ENCODE peak calls at places on chromosomes 1 and 21, in six cellular contexts. One of them, this sample, is unnamed.

GRCh38 chr1:110210604-110211502 is 739 bp downstream of the KCNC4 start:
- DNase-seq in tibial artery: peak
- DNase-seq in IMR-90: no peak
- DNase-seq in cardiac fibroblast: peak
- DNase-seq in astrocyte of the spinal cord: peak
- DNase-seq in WERI-Rb-1: peak
- DNase-seq in this sample: peak

GRCh38 chr21:42245348-42246185 is 26.6 kb downstream of the ABCG1 start:
- DNase-seq in tibial artery: no peak
- DNase-seq in cardiac fibroblast: no peak
- DNase-seq in IMR-90: no peak
- DNase-seq in WERI-Rb-1: peak
- DNase-seq in astrocyte of the spinal cord: no peak
- DNase-seq in this sample: no peak

GRCh38 chr1:110636149-110636935 is 30.2 kb upstream of the KCNA2 start:
- DNase-seq in WERI-Rb-1: no peak
- DNase-seq in tibial artery: no peak
- DNase-seq in astrocyte of the spinal cord: no peak
- DNase-seq in IMR-90: no peak
- DNase-seq in cardiac fibroblast: no peak
- DNase-seq in this sample: no peak

GRCh38 chr21:45413922-45414321 is 9.0 kb downstream of the COL18A1 start:
- DNase-seq in tibial artery: no peak
- DNase-seq in cardiac fibroblast: no peak
- DNase-seq in WERI-Rb-1: no peak
- DNase-seq in astrocyte of the spinal cord: no peak
- DNase-seq in IMR-90: no peak
- DNase-seq in this sample: no peak

GRCh38 chr1:8477199-8477982 is 159.5 kb downstream of the SLC45A1 start:
- DNase-seq in WERI-Rb-1: no peak
- DNase-seq in IMR-90: peak
- DNase-seq in astrocyte of the spinal cord: peak
- DNase-seq in cardiac fibroblast: peak
- DNase-seq in tibial artery: no peak
- DNase-seq in this sample: no peak

GRCh38 chr1:24362982-24363614 is 43.9 kb downstream of the GRHL3 start:
- DNase-seq in astrocyte of the spinal cord: peak
- DNase-seq in tibial artery: peak
- DNase-seq in WERI-Rb-1: no peak
- DNase-seq in cardiac fibroblast: peak
- DNase-seq in IMR-90: peak
- DNase-seq in this sample: peak

GRCh38 chr1:229563701-229564100 is 5.2 kb upstream of the ABCB10 start:
- DNase-seq in astrocyte of the spinal cord: no peak
- DNase-seq in cardiac fibroblast: peak
- DNase-seq in tibial artery: peak
- DNase-seq in WERI-Rb-1: no peak
- DNase-seq in IMR-90: peak
- DNase-seq in this sample: no peak

GRCh38 chr1:151238467-151238739 is 16.1 kb upstream of the PSMD4 start:
- DNase-seq in tibial artery: no peak
- DNase-seq in cardiac fibroblast: peak
- DNase-seq in astrocyte of the spinal cord: peak
- DNase-seq in WERI-Rb-1: no peak
- DNase-seq in IMR-90: peak
- DNase-seq in this sample: no peak

GRCh38 chr1:24641646-24642151 is 1.4 kb upstream of the SRRM1 start:
- DNase-seq in IMR-90: peak
- DNase-seq in astrocyte of the spinal cord: peak
- DNase-seq in tibial artery: peak
- DNase-seq in cardiac fibroblast: peak
- DNase-seq in WERI-Rb-1: no peak
- DNase-seq in this sample: peak

GRCh38 chr1:18929686-18930085 is 26.8 kb downstream of the IFFO2 start:
- DNase-seq in tibial artery: no peak
- DNase-seq in cardiac fibroblast: peak
- DNase-seq in astrocyte of the spinal cord: peak
- DNase-seq in IMR-90: peak
- DNase-seq in WERI-Rb-1: no peak
- DNase-seq in this sample: no peak

GRCh38 chr1:178470411-178470960 is 26.3 kb downstream of the CLEC20A start:
- DNase-seq in cardiac fibroblast: no peak
- DNase-seq in WERI-Rb-1: no peak
- DNase-seq in tibial artery: no peak
- DNase-seq in IMR-90: no peak
- DNase-seq in astrocyte of the spinal cord: no peak
- DNase-seq in this sample: no peak

GRCh38 chr1:246875041-246876026 is 56.4 kb downstream of the AHCTF1 start:
- DNase-seq in tibial artery: no peak
- DNase-seq in WERI-Rb-1: no peak
- DNase-seq in cardiac fibroblast: peak
- DNase-seq in astrocyte of the spinal cord: peak
- DNase-seq in IMR-90: peak
- DNase-seq in this sample: no peak

GRCh38 chr1:94121411-94121821 is 468 bp upstream of the ABCA4 start:
- DNase-seq in IMR-90: no peak
- DNase-seq in WERI-Rb-1: peak
- DNase-seq in astrocyte of the spinal cord: no peak
- DNase-seq in cardiac fibroblast: no peak
- DNase-seq in tibial artery: no peak
- DNase-seq in this sample: no peak

GRCh38 chr1:240877605-240878004 is 265.6 kb upstream of the GREM2 start:
- DNase-seq in tibial artery: no peak
- DNase-seq in astrocyte of the spinal cord: no peak
- DNase-seq in WERI-Rb-1: no peak
- DNase-seq in IMR-90: no peak
- DNase-seq in cardiac fibroblast: no peak
- DNase-seq in this sample: no peak

GRCh38 chr1:67060811-67061218 is 6.9 kb upstream of the SLC35D1 start:
- DNase-seq in cardiac fibroblast: peak
- DNase-seq in IMR-90: peak
- DNase-seq in WERI-Rb-1: no peak
- DNase-seq in astrocyte of the spinal cord: peak
- DNase-seq in tibial artery: peak
- DNase-seq in this sample: no peak

GRCh38 chr1:180912211-180912800 is 391 bp upstream of the KIAA1614 start:
- DNase-seq in astrocyte of the spinal cord: peak
- DNase-seq in tibial artery: peak
- DNase-seq in IMR-90: peak
- DNase-seq in cardiac fibroblast: peak
- DNase-seq in WERI-Rb-1: no peak
- DNase-seq in this sample: no peak

GRCh38 chr1:38607526-38607925 is 252.0 kb downstream of the RRAGC start:
- DNase-seq in astrocyte of the spinal cord: no peak
- DNase-seq in WERI-Rb-1: no peak
- DNase-seq in tibial artery: no peak
- DNase-seq in IMR-90: no peak
- DNase-seq in cardiac fibroblast: no peak
- DNase-seq in this sample: no peak

GRCh38 chr1:235012436-235013210 is 116.0 kb downstream of the TOMM20 start:
- DNase-seq in WERI-Rb-1: no peak
- DNase-seq in cardiac fibroblast: no peak
- DNase-seq in tibial artery: no peak
- DNase-seq in IMR-90: no peak
- DNase-seq in astrocyte of the spinal cord: peak
- DNase-seq in this sample: no peak

GRCh38 chr1:197614916-197615692 is 160.2 kb downstream of the DENND1B start:
- DNase-seq in WERI-Rb-1: peak
- DNase-seq in tibial artery: peak
- DNase-seq in IMR-90: peak
- DNase-seq in cardiac fibroblast: peak
- DNase-seq in astrocyte of the spinal cord: peak
- DNase-seq in this sample: no peak

GRCh38 chr1:23638786-23639241 is 52.8 kb upstream of the RPL11 start:
- DNase-seq in astrocyte of the spinal cord: no peak
- DNase-seq in cardiac fibroblast: peak
- DNase-seq in WERI-Rb-1: no peak
- DNase-seq in tibial artery: no peak
- DNase-seq in IMR-90: peak
- DNase-seq in this sample: no peak

GRCh38 chr1:179788259-179788658 is 45.2 kb downstream of the FAM163A start:
- DNase-seq in cardiac fibroblast: no peak
- DNase-seq in astrocyte of the spinal cord: no peak
- DNase-seq in tibial artery: no peak
- DNase-seq in WERI-Rb-1: no peak
- DNase-seq in IMR-90: no peak
- DNase-seq in this sample: no peak

GRCh38 chr1:85502625-85503083 is 37.7 kb upstream of the DDAH1 start:
- DNase-seq in tibial artery: peak
- DNase-seq in WERI-Rb-1: peak
- DNase-seq in cardiac fibroblast: peak
- DNase-seq in astrocyte of the spinal cord: peak
- DNase-seq in IMR-90: peak
- DNase-seq in this sample: no peak

GRCh38 chr1:200343874-200344273 is 66.0 kb downstream of the ZNF281 start:
- DNase-seq in WERI-Rb-1: no peak
- DNase-seq in tibial artery: no peak
- DNase-seq in IMR-90: no peak
- DNase-seq in astrocyte of the spinal cord: no peak
- DNase-seq in cardiac fibroblast: no peak
- DNase-seq in this sample: no peak

GRCh38 chr1:72892461-72892860 is 610.1 kb upstream of the NEGR1 start:
- DNase-seq in IMR-90: no peak
- DNase-seq in WERI-Rb-1: no peak
- DNase-seq in cardiac fibroblast: peak
- DNase-seq in tibial artery: no peak
- DNase-seq in astrocyte of the spinal cord: peak
- DNase-seq in this sample: no peak

GRCh38 chr1:54806931-54807611 is 5.9 kb upstream of the TTC22 start:
- DNase-seq in IMR-90: peak
- DNase-seq in WERI-Rb-1: no peak
- DNase-seq in astrocyte of the spinal cord: no peak
- DNase-seq in cardiac fibroblast: peak
- DNase-seq in tibial artery: no peak
- DNase-seq in this sample: no peak

GRCh38 chr1:54809496-54810074 is 8.5 kb upstream of the TTC22 start:
- DNase-seq in tibial artery: no peak
- DNase-seq in astrocyte of the spinal cord: no peak
- DNase-seq in WERI-Rb-1: no peak
- DNase-seq in cardiac fibroblast: no peak
- DNase-seq in IMR-90: no peak
- DNase-seq in this sample: no peak

GRCh38 chr1:54807756-54808155 is 6.6 kb upstream of the TTC22 start:
- DNase-seq in astrocyte of the spinal cord: no peak
- DNase-seq in tibial artery: no peak
- DNase-seq in WERI-Rb-1: no peak
- DNase-seq in IMR-90: no peak
- DNase-seq in cardiac fibroblast: no peak
- DNase-seq in this sample: no peak

GRCh38 chr1:54810144-54810942 is 9.2 kb upstream of the TTC22 start:
- DNase-seq in cardiac fibroblast: peak
- DNase-seq in astrocyte of the spinal cord: peak
- DNase-seq in tibial artery: peak
- DNase-seq in IMR-90: peak
- DNase-seq in WERI-Rb-1: peak
- DNase-seq in this sample: peak

DNA sequence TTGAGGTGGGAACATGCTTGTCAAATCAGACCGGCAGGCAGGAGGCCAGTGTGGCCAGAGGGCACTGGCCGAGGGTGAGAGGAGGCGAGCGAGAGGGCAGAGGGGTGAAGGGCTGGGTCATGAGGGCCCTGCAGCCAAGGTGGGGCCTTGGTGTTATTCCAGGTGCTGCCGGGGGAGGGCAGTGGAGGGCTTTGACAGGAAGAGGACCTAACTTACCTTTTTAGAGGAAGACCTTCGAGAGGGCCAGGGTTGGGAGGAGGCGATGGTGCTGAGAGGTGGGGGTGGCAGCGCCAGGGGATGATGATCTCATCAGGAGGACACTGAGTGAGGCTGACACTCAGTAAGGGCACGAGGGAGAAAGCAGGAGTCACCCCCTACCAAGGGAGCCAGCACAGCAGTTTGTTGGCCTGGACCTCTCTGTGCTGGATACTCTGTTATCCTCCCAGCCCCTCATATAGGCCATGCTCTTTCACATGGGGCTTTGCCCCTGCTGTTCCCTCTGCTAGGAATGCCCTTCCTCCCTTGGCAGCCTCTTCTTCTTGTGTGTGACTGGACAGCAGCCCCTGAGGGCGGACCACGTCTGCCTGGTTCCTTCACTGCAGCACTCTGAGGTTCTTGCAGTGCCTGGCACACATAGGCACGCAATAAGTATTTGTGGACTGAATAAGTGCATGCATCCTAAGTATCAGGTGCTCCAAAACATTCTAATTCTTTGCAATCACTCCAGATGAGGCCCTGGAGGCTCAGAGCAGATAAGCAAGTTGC is 7.5 kb upstream of the TTC22 start:
- DNase-seq in astrocyte of the spinal cord: no peak
- DNase-seq in cardiac fibroblast: no peak
- DNase-seq in WERI-Rb-1: no peak
- DNase-seq in tibial artery: no peak
- DNase-seq in IMR-90: no peak
- DNase-seq in this sample: no peak
- TF ChIP-seq CTCF in astrocyte of the spinal cord: peak
- TF ChIP-seq CTCF in cardiac fibroblast: peak
- TF ChIP-seq CTCF in WERI-Rb-1: peak
- TF ChIP-seq CTCF in tibial artery: no peak
- TF ChIP-seq CTCF in IMR-90: peak
- TF ChIP-seq CTCF in this sample: no peak

GRCh38 chr1:1666526-1666925 is 7.7 kb upstream of the CDK11B start:
- DNase-seq in astrocyte of the spinal cord: no peak
- DNase-seq in IMR-90: no peak
- DNase-seq in WERI-Rb-1: no peak
- DNase-seq in cardiac fibroblast: no peak
- DNase-seq in tibial artery: no peak
- DNase-seq in this sample: no peak
- TF ChIP-seq CTCF in astrocyte of the spinal cord: no peak
- TF ChIP-seq CTCF in IMR-90: no peak
- TF ChIP-seq CTCF in WERI-Rb-1: no peak
- TF ChIP-seq CTCF in cardiac fibroblast: no peak
- TF ChIP-seq CTCF in tibial artery: no peak
- TF ChIP-seq CTCF in this sample: no peak

GRCh38 chr1:209870151-209870831 is 42.5 kb downstream of the UTP25 start:
- DNase-seq in IMR-90: peak
- DNase-seq in WERI-Rb-1: no peak
- DNase-seq in astrocyte of the spinal cord: no peak
- DNase-seq in cardiac fibroblast: no peak
- DNase-seq in tibial artery: no peak
- DNase-seq in this sample: no peak
- TF ChIP-seq CTCF in IMR-90: no peak
- TF ChIP-seq CTCF in WERI-Rb-1: no peak
- TF ChIP-seq CTCF in astrocyte of the spinal cord: no peak
- TF ChIP-seq CTCF in cardiac fibroblast: no peak
- TF ChIP-seq CTCF in tibial artery: no peak
- TF ChIP-seq CTCF in this sample: no peak

GRCh38 chr1:172480421-172480820 is 36.6 kb upstream of the PIGC start:
- DNase-seq in WERI-Rb-1: no peak
- DNase-seq in tibial artery: no peak
- DNase-seq in astrocyte of the spinal cord: no peak
- DNase-seq in cardiac fibroblast: no peak
- DNase-seq in IMR-90: no peak
- DNase-seq in this sample: no peak
- TF ChIP-seq CTCF in WERI-Rb-1: no peak
- TF ChIP-seq CTCF in tibial artery: no peak
- TF ChIP-seq CTCF in astrocyte of the spinal cord: no peak
- TF ChIP-seq CTCF in cardiac fibroblast: no peak
- TF ChIP-seq CTCF in IMR-90: no peak
- TF ChIP-seq CTCF in this sample: no peak